ENCODE peak calls at places on chromosomes 4 and X, in four cellular contexts. One of them, this sample, is unnamed.

GRCh38 chrX:154779261-154779660 is 16.6 kb downstream of the DKC1 start:
- DNase-seq in K562: no peak
- DNase-seq in HepG2: no peak
- DNase-seq in SK-N-SH: no peak
- DNase-seq in this sample: no peak

GRCh38 chr4:183905081-183905592 is at the start of gene STOX2:
- DNase-seq in SK-N-SH: peak
- DNase-seq in HepG2: peak
- DNase-seq in K562: no peak
- DNase-seq in this sample: peak

GRCh38 chr4:83114576-83114975 is at the start of gene PLAC8:
- DNase-seq in K562: no peak
- DNase-seq in HepG2: peak
- DNase-seq in SK-N-SH: no peak
- DNase-seq in this sample: no peak

GRCh38 chr4:121711263-121712000 is 14.7 kb upstream of the ANXA5 start:
- DNase-seq in HepG2: peak
- DNase-seq in SK-N-SH: peak
- DNase-seq in K562: peak
- DNase-seq in this sample: peak

GRCh38 chr4:102578819-102579218 is 77.7 kb downstream of the NFKB1 start:
- DNase-seq in K562: no peak
- DNase-seq in HepG2: no peak
- DNase-seq in SK-N-SH: no peak
- DNase-seq in this sample: peak

GRCh38 chr4:170589597-170590191 is 499.9 kb upstream of the AADAT start:
- DNase-seq in K562: no peak
- DNase-seq in HepG2: peak
- DNase-seq in SK-N-SH: peak
- DNase-seq in this sample: no peak

GRCh38 chrX:13131511-13132137 is 87.2 kb upstream of the FAM9C start:
- DNase-seq in HepG2: peak
- DNase-seq in K562: no peak
- DNase-seq in SK-N-SH: no peak
- DNase-seq in this sample: no peak

GRCh38 chr4:112425823-112426222 is 90.2 kb downstream of the NEUROG2 start:
- DNase-seq in K562: no peak
- DNase-seq in HepG2: no peak
- DNase-seq in SK-N-SH: no peak
- DNase-seq in this sample: no peak

GRCh38 chrX:30343206-30343605 is 34.0 kb upstream of the NR0B1 start:
- DNase-seq in SK-N-SH: no peak
- DNase-seq in K562: no peak
- DNase-seq in HepG2: peak
- DNase-seq in this sample: peak

GRCh38 chr4:114615435-114615834 is 16.8 kb downstream of the UGT8 start:
- DNase-seq in SK-N-SH: no peak
- DNase-seq in HepG2: peak
- DNase-seq in K562: no peak
- DNase-seq in this sample: no peak

GRCh38 chrX:7146703-7147430 is 645 bp upstream of the STS start:
- DNase-seq in K562: peak
- DNase-seq in HepG2: no peak
- DNase-seq in SK-N-SH: no peak
- DNase-seq in this sample: no peak

GRCh38 chr4:176817222-176817621 is 24.5 kb upstream of the VEGFC start:
- DNase-seq in HepG2: no peak
- DNase-seq in K562: no peak
- DNase-seq in SK-N-SH: no peak
- DNase-seq in this sample: no peak

GRCh38 chr4:3136454-3136853 is 62.0 kb downstream of the HTT start:
- DNase-seq in SK-N-SH: no peak
- DNase-seq in HepG2: no peak
- DNase-seq in K562: no peak
- DNase-seq in this sample: no peak

DNA sequence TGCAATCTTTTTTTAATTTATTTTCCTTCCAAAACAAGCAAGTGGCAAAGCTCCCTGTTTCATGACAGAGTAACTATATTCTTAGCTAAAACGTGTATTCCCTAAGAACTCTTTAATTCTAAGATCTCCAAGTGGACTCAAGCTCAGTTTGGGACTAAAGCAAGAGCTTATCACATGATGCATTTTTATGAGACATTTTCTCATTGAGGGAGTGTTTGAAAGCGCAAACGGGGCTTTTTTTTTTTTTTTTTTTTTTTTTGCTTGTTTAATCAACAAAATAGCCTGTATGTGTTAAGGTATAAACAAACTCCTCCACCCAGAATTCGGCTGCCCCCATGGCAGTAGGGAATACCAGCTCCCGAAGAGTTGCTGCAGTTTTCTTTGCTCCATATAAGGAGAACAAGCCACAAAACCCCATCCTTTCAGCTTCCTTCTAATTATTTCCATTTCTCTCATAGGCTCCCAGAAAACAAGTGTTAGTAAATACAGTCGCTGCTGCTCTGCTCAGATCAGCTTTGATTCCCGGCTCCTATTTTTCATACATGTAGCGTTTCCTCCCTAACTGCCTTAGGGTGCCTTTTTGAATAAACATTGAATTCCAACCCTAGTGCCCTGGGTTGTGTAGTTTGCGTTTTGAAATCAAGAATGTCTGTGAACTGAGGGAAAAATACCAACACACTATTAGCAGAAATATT is 669 bp upstream of the PPARGC1A start:
- DNase-seq in SK-N-SH: no peak
- DNase-seq in HepG2: no peak
- DNase-seq in K562: no peak
- DNase-seq in this sample: no peak
- TF ChIP-seq FOXJ3 in SK-N-SH: no peak
- TF ChIP-seq FOXJ3 in HepG2: no peak
- TF ChIP-seq FOXJ3 in K562: no peak
- TF ChIP-seq FOXJ3 in this sample: no peak

GRCh38 chr4:129140521-129140920 is 44.6 kb downstream of the C4orf33 start:
- DNase-seq in HepG2: no peak
- DNase-seq in SK-N-SH: no peak
- DNase-seq in K562: no peak
- DNase-seq in this sample: no peak
- TF ChIP-seq FOXJ3 in HepG2: no peak
- TF ChIP-seq FOXJ3 in SK-N-SH: no peak
- TF ChIP-seq FOXJ3 in K562: no peak
- TF ChIP-seq FOXJ3 in this sample: no peak

GRCh38 chrX:121642415-121642814 is 595.0 kb downstream of the GLUD2 start:
- DNase-seq in SK-N-SH: no peak
- DNase-seq in HepG2: no peak
- DNase-seq in K562: no peak
- DNase-seq in this sample: no peak

DNA sequence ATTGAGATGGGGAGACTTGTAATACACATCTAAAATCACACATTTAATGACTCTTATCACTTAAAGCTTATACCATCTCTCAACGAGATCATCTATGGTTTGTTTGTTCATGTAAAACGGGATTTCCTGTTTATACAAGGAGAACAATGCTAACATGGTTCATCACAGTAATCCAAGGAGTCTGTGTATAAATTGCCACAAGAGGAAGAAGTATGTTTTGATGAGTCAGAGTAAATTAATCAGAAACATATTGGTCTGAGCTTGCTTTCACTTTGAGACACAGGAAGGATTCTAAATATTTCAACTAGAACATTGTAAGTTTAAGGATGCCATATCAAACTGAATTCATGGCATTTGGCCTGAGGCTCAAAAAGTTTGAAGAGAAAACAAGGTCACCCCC is 594.1 kb downstream of the GLUD2 start:
- DNase-seq in HepG2: no peak
- DNase-seq in SK-N-SH: no peak
- DNase-seq in K562: no peak
- DNase-seq in this sample: no peak
- TF ChIP-seq FOXJ3 in HepG2: no peak
- TF ChIP-seq FOXJ3 in SK-N-SH: no peak
- TF ChIP-seq FOXJ3 in K562: no peak
- TF ChIP-seq FOXJ3 in this sample: no peak

DNA sequence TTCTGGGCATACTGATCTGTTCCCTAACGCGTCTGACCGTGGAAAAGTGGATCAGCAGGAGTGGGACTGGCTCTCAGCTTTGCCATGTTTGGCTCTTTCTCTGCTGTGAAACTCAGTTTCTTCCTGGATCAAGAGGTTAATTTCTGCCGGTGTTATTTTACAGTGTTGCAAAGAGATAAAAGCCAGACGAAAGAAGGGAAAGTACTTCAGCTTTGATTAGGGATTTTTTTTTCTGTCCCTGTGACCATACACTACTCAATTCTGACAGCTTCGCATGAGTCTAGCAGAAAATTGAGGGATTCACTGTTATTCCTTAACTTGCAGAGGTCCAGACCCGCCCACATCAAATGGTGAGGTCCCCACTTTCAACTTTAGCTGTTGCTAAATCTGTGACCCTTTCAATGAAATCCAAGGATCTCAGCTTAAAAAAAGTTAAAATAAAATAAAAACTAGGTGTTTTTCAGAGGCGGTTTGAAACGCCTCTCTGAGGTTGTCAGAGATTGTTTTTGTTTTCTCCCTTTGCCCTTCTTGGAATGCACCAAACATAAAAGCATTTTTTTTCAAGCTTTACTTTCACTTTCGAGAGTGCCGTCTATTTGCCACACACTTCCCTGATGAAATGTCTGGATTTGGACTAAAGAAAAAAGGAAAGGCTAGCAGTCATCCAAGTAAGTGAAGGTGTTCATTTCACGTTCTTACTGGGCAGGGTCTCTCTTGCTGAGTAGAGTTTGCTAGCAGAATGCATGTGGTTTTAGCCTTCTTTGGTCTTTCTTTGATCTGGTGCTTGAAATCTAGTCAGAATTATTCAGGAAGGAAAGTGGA is at the start of gene TLR3:
- DNase-seq in HepG2: no peak
- DNase-seq in K562: no peak
- DNase-seq in SK-N-SH: no peak
- DNase-seq in this sample: no peak
- TF ChIP-seq FOXJ3 in HepG2: no peak
- TF ChIP-seq FOXJ3 in K562: no peak
- TF ChIP-seq FOXJ3 in SK-N-SH: no peak
- TF ChIP-seq FOXJ3 in this sample: no peak

GRCh38 chrX:9566150-9566621 is 101.3 kb downstream of the TBL1X start:
- DNase-seq in K562: peak
- DNase-seq in SK-N-SH: no peak
- DNase-seq in HepG2: peak
- DNase-seq in this sample: no peak
- TF ChIP-seq FOXJ3 in K562: no peak
- TF ChIP-seq FOXJ3 in SK-N-SH: no peak
- TF ChIP-seq FOXJ3 in HepG2: no peak
- TF ChIP-seq FOXJ3 in this sample: no peak

GRCh38 chrX:45768666-45769065 is 568.0 kb upstream of the DIPK2B start:
- DNase-seq in K562: no peak
- DNase-seq in SK-N-SH: no peak
- DNase-seq in HepG2: no peak
- DNase-seq in this sample: no peak
- TF ChIP-seq FOXJ3 in K562: no peak
- TF ChIP-seq FOXJ3 in SK-N-SH: no peak
- TF ChIP-seq FOXJ3 in HepG2: no peak
- TF ChIP-seq FOXJ3 in this sample: no peak

GRCh38 chrX:133666256-133666655 is 251.0 kb upstream of the GPC4 start:
- DNase-seq in SK-N-SH: no peak
- DNase-seq in K562: no peak
- DNase-seq in HepG2: no peak
- DNase-seq in this sample: no peak

GRCh38 chrX:133668225-133668931 is 253.1 kb upstream of the GPC4 start:
- DNase-seq in K562: no peak
- DNase-seq in SK-N-SH: no peak
- DNase-seq in HepG2: no peak
- DNase-seq in this sample: no peak

GRCh38 chrX:133674726-133675470 is 259.6 kb upstream of the GPC4 start:
- DNase-seq in SK-N-SH: no peak
- DNase-seq in HepG2: peak
- DNase-seq in K562: no peak
- DNase-seq in this sample: no peak

GRCh38 chrX:133670394-133670793 is 255.1 kb upstream of the GPC4 start:
- DNase-seq in K562: peak
- DNase-seq in SK-N-SH: peak
- DNase-seq in HepG2: no peak
- DNase-seq in this sample: no peak
- TF ChIP-seq FOXJ3 in K562: no peak
- TF ChIP-seq FOXJ3 in SK-N-SH: no peak
- TF ChIP-seq FOXJ3 in HepG2: no peak
- TF ChIP-seq FOXJ3 in this sample: no peak

DNA sequence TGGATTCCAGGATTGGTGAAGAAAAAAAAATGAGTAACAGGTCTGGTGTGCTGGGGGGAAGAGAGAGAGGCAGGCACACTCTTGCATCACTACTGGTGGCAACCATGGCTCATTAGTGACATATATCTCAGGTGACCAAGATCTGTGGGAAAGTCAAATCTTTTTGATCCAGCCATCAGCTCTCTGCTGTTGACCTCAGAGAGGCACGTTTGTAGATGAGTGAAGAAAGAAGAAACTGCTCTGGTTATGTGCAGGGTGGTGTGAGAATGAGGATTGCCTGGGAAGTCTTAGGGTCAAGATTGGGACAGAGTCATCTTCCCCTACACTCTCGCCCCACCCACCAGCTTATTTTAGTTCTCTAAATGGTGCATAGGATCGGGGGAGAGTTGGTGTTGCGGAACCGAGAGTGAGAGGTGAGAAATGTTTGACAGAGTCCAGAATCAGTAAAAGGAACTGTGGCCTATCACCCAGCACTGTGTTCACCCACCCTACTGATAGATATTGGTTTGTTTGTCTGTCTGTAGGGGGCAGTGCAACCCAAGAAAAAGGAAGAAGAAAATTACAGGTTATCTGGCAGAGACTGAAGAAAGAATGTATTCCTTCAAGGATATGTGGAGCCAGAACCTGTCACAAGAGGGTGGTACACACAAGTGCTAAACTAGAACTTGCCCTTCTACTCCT is 21.9 kb downstream of the ARMCX6 start:
- DNase-seq in K562: peak
- DNase-seq in SK-N-SH: peak
- DNase-seq in HepG2: peak
- DNase-seq in this sample: peak
- TF ChIP-seq FOXJ3 in K562: no peak
- TF ChIP-seq FOXJ3 in SK-N-SH: no peak
- TF ChIP-seq FOXJ3 in HepG2: no peak
- TF ChIP-seq FOXJ3 in this sample: no peak

This sample was measured in WTC11.